ENCODE peak calls at places on chromosomes 13 and 19, in six cellular contexts. K is uterus; L is PC-3; P is H1; T is CD8-positive, alpha-beta T cell; E is body of pancreas. G is an unnamed sample.

GRCh38 chr19:17703823-17704463 is 15.3 kb upstream of the MAP1S start:
- DNase-seq in P (peak; percentile 95), E (peak; percentile 31), K (no peak), T (peak; percentile 78), L (peak; percentile 52), G (peak; percentile 75)

GRCh38 chr13:88436974-88437373 is 765.8 kb downstream of the SLITRK5 start:
- DNase-seq in T (no peak), E (no peak), P (no peak), K (no peak), L (no peak), G (no peak)

GRCh38 chr13:111536239-111536638 is 215.8 kb downstream of the TEX29 start:
- DNase-seq in K (no peak), L (no peak), E (no peak), T (no peak), P (no peak), G (no peak)

GRCh38 chr13:109400192-109400591 is 386.2 kb downstream of the IRS2 start:
- DNase-seq in L (no peak), E (no peak), K (no peak), T (no peak), P (no peak), G (no peak)

GRCh38 chr13:27854606-27855005 is 62.3 kb downstream of the GSX1 start:
- DNase-seq in P (no peak), E (no peak), K (no peak), L (no peak), T (no peak), G (no peak)

GRCh38 chr19:38629568-38629967 is 10.6 kb downstream of the EIF3K start:
- DNase-seq in L (no peak), K (no peak), P (no peak), E (no peak), T (no peak), G (no peak)

GRCh38 chr13:39350461-39350881 is 252.5 kb downstream of the LHFPL6 start:
- DNase-seq in L (no peak), P (no peak), T (no peak), E (no peak), K (no peak), G (no peak)

GRCh38 chr13:51364404-51365008 is 25.0 kb downstream of the SERPINE3 start:
- DNase-seq in K (no peak), P (no peak), T (no peak), E (no peak), L (peak; percentile 22), G (no peak)

GRCh38 chr19:33785795-33786194 is 10.9 kb upstream of the KCTD15 start:
- DNase-seq in E (no peak), L (peak; percentile 70), P (no peak), K (no peak), T (no peak), G (no peak)

GRCh38 chr13:42041684-42042035 is 6.8 kb upstream of the DGKH start:
- DNase-seq in L (peak; percentile 61), E (peak; percentile 59), K (peak; percentile 51), P (peak; percentile 71), T (no peak), G (no peak)

DNA sequence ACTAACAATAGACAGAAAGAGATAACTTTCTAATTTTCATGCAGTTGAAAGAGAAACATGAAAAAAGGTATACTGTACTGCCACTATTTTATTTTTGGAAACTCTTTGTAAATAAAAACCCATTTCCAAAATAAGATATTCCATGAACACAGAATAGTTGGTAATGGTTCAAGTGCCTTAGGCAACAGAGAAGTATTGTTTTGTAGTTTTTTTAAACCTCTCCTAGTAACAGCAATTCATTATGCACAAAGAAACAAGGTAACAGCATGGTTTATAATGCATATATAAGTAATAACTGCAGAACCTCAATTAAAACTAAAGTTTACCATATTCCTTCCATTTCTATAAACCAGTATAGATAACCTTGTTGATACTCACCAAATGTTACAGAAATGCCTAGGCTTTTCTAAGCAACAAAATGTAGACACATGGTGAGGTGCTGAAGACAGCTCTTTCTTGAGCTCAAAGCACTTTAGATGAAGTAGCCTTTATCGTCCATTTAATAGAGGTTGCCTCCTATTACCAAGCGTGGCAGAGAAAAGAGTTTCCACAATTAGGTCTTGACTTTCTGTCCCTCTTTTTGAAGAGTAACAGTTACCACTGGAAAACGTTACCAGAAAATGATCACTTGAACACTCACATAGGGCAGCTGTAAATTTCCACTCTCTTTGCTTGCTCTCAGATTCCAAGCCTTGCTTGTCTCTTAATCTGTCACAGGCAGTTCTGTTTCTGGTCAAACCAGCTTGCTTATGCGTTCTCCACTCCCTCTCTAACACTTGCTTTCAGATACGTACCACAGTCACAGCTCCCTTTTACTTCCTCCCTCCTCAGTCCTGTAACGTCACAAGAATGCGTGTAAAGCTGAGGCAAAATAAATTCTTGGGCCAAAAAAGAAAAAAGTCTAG is 42.9 kb downstream of the CAB39L start:
- DNase-seq in E (peak; percentile 40), T (no peak), K (peak; percentile 21), P (no peak), L (peak; percentile 31), G (no peak)
- H3K4me3 ChIP-seq in E (peak overlapping the region; percentile 21), T (no peak overlapping the region), K (peak overlapping the region; percentile 26), P (no peak overlapping the region), L (no peak overlapping the region), G (no peak overlapping the region)

GRCh38 chr19:7415857-7416371 is 67.2 kb downstream of the ARHGEF18 start:
- DNase-seq in K (no peak), P (no peak), E (no peak), L (no peak), T (no peak), G (no peak)
- H3K27ac ChIP-seq in K (no peak overlapping the region), P (no peak overlapping the region), E (peak overlapping the region; percentile 69), L (no peak overlapping the region), T (no peak overlapping the region), G (no peak overlapping the region)

GRCh38 chr19:11377756-11378155 is 3.3 kb downstream of the SWSAP1 start:
- DNase-seq in L (peak; percentile 33), E (no peak), T (no peak), P (no peak), K (no peak), G (no peak)
- H3K4me1 ChIP-seq in L (peaks cover 64% of the 10 kb centered on the region), E (peaks cover 55% of the 10 kb centered on the region), T (peaks cover 48% of the 10 kb centered on the region), P (no peaks in the 10 kb centered on the region), K (peaks cover 12% of the 10 kb centered on the region), G (peaks cover 60% of the 10 kb centered on the region)

GRCh38 chr13:74067818-74068217 is 66.4 kb downstream of the KLF12 start:
- DNase-seq in K (no peak), L (peak; percentile 59), E (no peak), P (no peak), T (no peak), G (no peak)

GRCh38 chr13:74070065-74070464 is 64.1 kb downstream of the KLF12 start:
- DNase-seq in L (no peak), P (no peak), T (peak; percentile 35), K (no peak), E (no peak), G (no peak)

GRCh38 chr13:74068471-74068870 is 65.7 kb downstream of the KLF12 start:
- DNase-seq in E (no peak), K (no peak), P (no peak), L (no peak), T (no peak), G (no peak)

GRCh38 chr13:74073231-74073630 is 61.0 kb downstream of the KLF12 start:
- DNase-seq in E (no peak), P (no peak), K (no peak), T (no peak), L (no peak), G (no peak)

GRCh38 chr13:74070513-74070912 is 63.7 kb downstream of the KLF12 start:
- DNase-seq in E (no peak), P (no peak), T (no peak), K (no peak), L (no peak), G (no peak)
- H3K4me3 ChIP-seq in E (no peak overlapping the region), P (no peak overlapping the region), T (peak overlapping the region; percentile 7), K (no peak overlapping the region), L (no peak overlapping the region), G (peak overlapping the region; percentile 22)

DNA sequence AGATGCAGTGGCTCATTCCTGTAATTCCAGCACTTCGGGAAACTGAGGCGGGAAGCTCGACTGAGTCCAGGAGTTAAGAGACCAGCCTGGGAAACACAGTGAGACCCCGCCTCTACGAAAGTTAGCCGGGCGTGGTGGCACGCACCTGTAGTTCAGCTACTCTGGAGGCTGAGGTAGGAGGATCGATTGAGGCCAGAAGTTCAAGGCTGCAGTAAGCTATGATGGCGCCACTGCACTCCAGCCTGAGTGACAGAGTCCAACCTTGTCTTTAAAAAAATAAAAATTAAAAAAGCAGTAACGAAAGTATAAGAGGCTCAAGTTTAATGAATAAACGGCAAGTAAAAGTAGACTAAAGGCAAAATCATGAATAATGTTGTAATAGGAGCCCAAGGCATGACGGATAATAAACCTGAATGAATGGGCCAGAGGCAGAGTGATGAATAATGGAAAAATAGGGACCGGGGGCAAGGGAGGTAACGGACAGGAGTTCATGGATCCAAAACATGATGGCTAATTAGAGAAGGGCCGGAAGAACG is 1.2 kb upstream of the TOMM40 start:
- DNase-seq in L (no peak), K (no peak), P (no peak), E (no peak), T (no peak), G (no peak)
- H3K27ac ChIP-seq in L (peak overlapping the region; percentile 86), K (no peak overlapping the region), P (peak overlapping the region; percentile 74), E (peak overlapping the region; percentile 98), T (peak overlapping the region; percentile 89), G (peak overlapping the region; percentile 95)

DNA sequence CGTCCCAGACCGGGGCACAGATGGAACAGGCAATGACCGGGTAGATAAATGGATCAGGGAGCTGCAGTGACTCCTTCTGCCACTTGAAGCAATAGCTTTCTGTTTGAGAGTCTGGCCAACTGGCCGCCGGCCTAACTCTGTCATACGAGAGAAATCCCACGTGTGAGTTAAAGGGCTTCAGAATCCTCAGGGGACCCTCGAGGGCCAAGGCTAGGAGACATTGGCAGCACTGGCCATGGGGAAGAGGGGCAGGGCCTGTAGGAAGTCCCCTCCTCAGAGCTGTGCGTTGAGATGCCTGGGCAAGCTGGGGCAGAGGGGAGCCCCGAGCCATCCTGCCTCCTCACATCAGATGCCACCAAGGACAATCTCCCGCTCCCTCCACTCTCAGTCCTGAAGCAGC is 51.6 kb downstream of the KLF2 start:
- DNase-seq in P (no peak), K (no peak), T (no peak), E (no peak), L (no peak), G (no peak)
- H3K4me1 ChIP-seq in P (no peaks in the 10 kb centered on the region), K (peaks cover 10% of the 10 kb centered on the region), T (peaks cover 89% of the 10 kb centered on the region), E (no peaks in the 10 kb centered on the region), L (no peaks in the 10 kb centered on the region), G (peaks cover 90% of the 10 kb centered on the region)